ENCODE peak calls at places on chromosomes 13 and 19, in seven cellular contexts. W, Z, P, T, R, H and S are unnamed samples.
A peak's percentile ranks its signal among the peaks of the same experiment; 100 is the strongest.

GRCh38 chr19:10551698-10552301 is 8.1 kb downstream of the ATG4D start:
- DNase-seq in W (no peak), Z (no peak), P (no peak), T (no peak), R (peak; percentile 49), H (no peak), S (no peak)

GRCh38 chr13:95745752-95746151 is 68.8 kb downstream of the DNAJC3 start:
- DNase-seq in W (no peak), Z (no peak), P (no peak), T (no peak), R (peak; percentile 21), H (no peak), S (no peak)

GRCh38 chr13:98910501-98910951 is 67.3 kb downstream of the DOCK9 start:
- DNase-seq in W (no peak), Z (no peak), P (peak; percentile 2), T (no peak), R (no peak), H (no peak), S (no peak)

GRCh38 chr13:43087960-43088580 is 64.7 kb downstream of the DNAJC15 start:
- DNase-seq in W (no peak), Z (no peak), P (no peak), T (no peak), R (peak; percentile 35), H (no peak), S (no peak)

GRCh38 chr19:12749938-12750521 is 1.6 kb upstream of the BEST2 start:
- DNase-seq in W (no peak), Z (peak; percentile 26), P (no peak), T (no peak), R (no peak), H (no peak), S (no peak)

GRCh38 chr19:58338825-58339558 is 12.2 kb downstream of the ZSCAN22 start:
- DNase-seq in W (no peak), Z (no peak), P (no peak), T (no peak), R (no peak), H (no peak), S (no peak)

GRCh38 chr19:57637379-57637778 is 4.4 kb downstream of the ZNF211 start:
- DNase-seq in W (no peak), Z (no peak), P (no peak), T (no peak), R (no peak), H (no peak), S (no peak)

GRCh38 chr13:21304256-21304655 is 127.8 kb downstream of the MRPL57 start:
- DNase-seq in W (no peak), Z (no peak), P (no peak), T (no peak), R (no peak), H (no peak), S (no peak)

GRCh38 chr19:1989513-1990229 is 25.8 kb downstream of the BTBD2 start:
- DNase-seq in W (no peak), Z (no peak), P (no peak), T (no peak), R (no peak), H (no peak), S (no peak)

GRCh38 chr19:1074512-1075283 is 7.7 kb downstream of the ARHGAP45 start:
- DNase-seq in W (peak; percentile 79), Z (peak; percentile 86), P (peak; percentile 98), T (no peak), R (no peak), H (no peak), S (peak; percentile 91)

GRCh38 chr13:30292325-30292724 is 15.0 kb downstream of the KATNAL1 start:
- DNase-seq in W (no peak), Z (no peak), P (no peak), T (no peak), R (no peak), H (no peak), S (no peak)

GRCh38 chr19:47494729-47495128 is 10.7 kb upstream of the KPTN start:
- DNase-seq in W (no peak), Z (peak; percentile 85), P (no peak), T (no peak), R (no peak), H (no peak), S (no peak)

GRCh38 chr19:7004313-7004931 is 16.8 kb downstream of the MBD3L2B start:
- DNase-seq in W (no peak), Z (peak; percentile 25), P (no peak), T (no peak), R (no peak), H (no peak), S (no peak)